ENCODE peak calls at places on chromosomes 2 and 18, in five cellular contexts. H, D, O, W and A are unnamed samples.

GRCh38 chr2:143000599-143000998 is 123.1 kb downstream of the KYNU start:
- DNase-seq in H (no peak), D (no peak), O (no peak), W (no peak), A (no peak)

GRCh38 chr2:149375801-149376349 is 45.5 kb downstream of the LYPD6 start:
- DNase-seq in H (no peak), D (no peak), O (no peak), W (no peak), A (no peak)

GRCh38 chr2:218605438-218605837 is 2.3 kb upstream of the PLCD4 start:
- DNase-seq in H (no peak), D (no peak), O (no peak), W (no peak), A (no peak)

GRCh38 chr2:175950512-175950911 is 51.6 kb downstream of the LNPK start:
- DNase-seq in H (no peak), D (no peak), O (no peak), W (no peak), A (no peak)

GRCh38 chr2:216765810-216766259 is 70.5 kb upstream of the IGFBP5 start:
- DNase-seq in H (peak; percentile 45), D (no peak), O (no peak), W (no peak), A (no peak)

GRCh38 chr2:228180126-228181097 is 1.1 kb downstream of the SPHKAP start:
- DNase-seq in H (no peak), D (no peak), O (no peak), W (no peak), A (no peak)

GRCh38 chr2:217610411-217610814 is 392.4 kb downstream of the TNS1 start:
- DNase-seq in H (no peak), D (peak; percentile 36), O (no peak), W (no peak), A (no peak)

GRCh38 chr2:8009010-8009597 is 672.8 kb upstream of the ID2 start:
- DNase-seq in H (peak; percentile 65), D (no peak), O (no peak), W (no peak), A (no peak)

GRCh38 chr2:187440101-187440500 is 8.0 kb downstream of the CALCRL start:
- DNase-seq in H (no peak), D (no peak), O (no peak), W (no peak), A (no peak)

GRCh38 chr2:226832076-226832475 is 3.8 kb upstream of the RHBDD1 start:
- DNase-seq in H (no peak), D (no peak), O (no peak), W (no peak), A (no peak)

GRCh38 chr2:207088839-207089238 is 76.9 kb downstream of the KLF7 start:
- DNase-seq in H (no peak), D (no peak), O (no peak), W (no peak), A (no peak)

GRCh38 chr2:44077942-44078511 is 82.2 kb upstream of the LRPPRC start:
- DNase-seq in H (no peak), D (peak; percentile 16), O (no peak), W (no peak), A (no peak)

GRCh38 chr2:200618051-200618419 is 32.2 kb downstream of the AOX1 start:
- DNase-seq in H (no peak), D (no peak), O (no peak), W (no peak), A (no peak)

GRCh38 chr18:77131652-77132368 is 773 bp downstream of the MBP start:
- DNase-seq in H (no peak), D (peak; percentile 67), O (peak; percentile 94), W (peak; percentile 86), A (peak; percentile 72)

GRCh38 chr2:199339826-199340605 is 117.7 kb downstream of the SATB2 start:
- DNase-seq in H (no peak), D (no peak), O (no peak), W (no peak), A (no peak)

GRCh38 chr2:189517847-189518535 is 62.6 kb downstream of the SLC40A1 start:
- DNase-seq in H (peak; percentile 33), D (no peak), O (no peak), W (no peak), A (no peak)

GRCh38 chr18:54396755-54397154 is 39.0 kb downstream of the C18orf54 start:
- DNase-seq in H (no peak), D (no peak), O (no peak), W (no peak), A (no peak)

GRCh38 chr18:59690216-59691045 is 6.8 kb downstream of the CCBE1 start:
- DNase-seq in H (no peak), D (no peak), O (no peak), W (no peak), A (no peak)

GRCh38 chr2:178689808-178690207 is 117.4 kb downstream of the TTN start:
- DNase-seq in H (no peak), D (no peak), O (no peak), W (no peak), A (no peak)

GRCh38 chr2:30684546-30684945 is 122.7 kb downstream of the CAPN13 start:
- DNase-seq in H (no peak), D (no peak), O (no peak), W (no peak), A (peak; percentile 20)

GRCh38 chr2:177893880-177894279 is 178.7 kb downstream of the PDE11A start:
- DNase-seq in H (peak; percentile 33), D (no peak), O (no peak), W (no peak), A (no peak)

GRCh38 chr2:234491281-234491680 is 5.6 kb downstream of the ARL4C start:
- DNase-seq in H (no peak), D (no peak), O (no peak), W (no peak), A (no peak)

GRCh38 chr2:106065983-106066826 is 127.9 kb downstream of the UXS1 start:
- DNase-seq in H (no peak), D (no peak), O (no peak), W (no peak), A (peak; percentile 28)
- H3K4me3 ChIP-seq in H (no peak overlapping the region), D (no peak overlapping the region), O (peak overlapping the region; percentile 24), W (peak overlapping the region; percentile 62), A (peak overlapping the region; percentile 30)

DNA sequence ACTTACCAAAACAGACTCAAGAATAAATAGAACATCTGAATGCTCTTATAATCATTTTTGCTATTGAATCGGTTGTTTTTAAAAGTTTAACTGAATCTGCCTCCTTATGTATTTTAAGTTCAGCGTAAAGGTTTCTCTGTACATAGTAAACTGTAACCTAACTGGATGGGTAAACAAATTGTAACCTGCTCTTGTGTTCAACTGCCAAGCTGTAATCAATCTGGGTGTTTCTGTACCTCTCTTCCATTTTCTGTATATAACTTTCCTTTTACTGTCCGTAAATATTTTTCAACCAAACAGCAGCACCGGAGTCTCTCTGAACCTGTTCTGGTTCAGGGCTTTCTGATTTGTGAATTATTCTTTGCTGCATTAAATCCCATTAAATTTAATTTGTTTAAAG is 27.6 kb upstream of the DNAH7 start:
- DNase-seq in H (no peak), D (no peak), O (no peak), W (no peak), A (no peak)
- H3K4me3 ChIP-seq in H (no peak overlapping the region), D (no peak overlapping the region), O (no peak overlapping the region), W (no peak overlapping the region), A (no peak overlapping the region)

GRCh38 chr2:128304330-128304714 is 14.3 kb downstream of the HS6ST1 start:
- DNase-seq in H (no peak), D (no peak), O (no peak), W (no peak), A (no peak)

GRCh38 chr2:128306081-128306930 is 12.4 kb downstream of the HS6ST1 start:
- DNase-seq in H (no peak), D (no peak), O (no peak), W (peak; percentile 73), A (peak; percentile 65)

GRCh38 chr2:128306931-128307460 is 11.7 kb downstream of the HS6ST1 start:
- DNase-seq in H (no peak), D (no peak), O (no peak), W (peak; percentile 65), A (no peak)

GRCh38 chr2:128304715-128305554 is 13.7 kb downstream of the HS6ST1 start:
- DNase-seq in H (peak; percentile 86), D (no peak), O (peak; percentile 94), W (no peak), A (peak; percentile 76)

DNA sequence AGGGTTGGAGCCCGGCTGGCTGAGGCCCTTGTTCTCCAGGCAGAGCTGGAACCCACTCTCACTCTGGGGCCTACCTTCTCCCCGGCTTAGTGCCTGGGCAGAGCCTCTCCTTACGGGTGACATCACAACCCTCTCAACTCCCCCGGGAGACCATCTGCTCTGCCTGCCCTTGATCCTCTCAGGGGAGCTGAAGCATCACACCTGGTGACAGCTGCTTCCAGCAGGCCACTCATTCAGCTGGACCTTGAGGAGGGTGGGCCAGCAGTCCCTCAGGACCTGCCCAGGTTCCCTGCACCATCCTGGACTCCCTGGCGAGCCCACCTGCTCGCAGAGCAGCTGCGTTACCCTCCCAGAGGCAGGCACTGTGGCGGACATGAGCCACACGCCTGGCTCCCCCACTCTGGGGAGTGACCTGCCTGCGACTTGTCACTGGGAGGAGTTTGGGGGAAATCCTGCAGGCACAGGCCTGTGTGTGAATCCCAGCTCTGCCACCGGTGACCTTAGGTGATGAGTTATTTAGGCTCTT is 13.1 kb downstream of the HS6ST1 start:
- DNase-seq in H (no peak), D (peak; percentile 27), O (no peak), W (no peak), A (no peak)
- H3K4me3 ChIP-seq in H (no peak overlapping the region), D (no peak overlapping the region), O (no peak overlapping the region), W (no peak overlapping the region), A (no peak overlapping the region)

GRCh38 chr2:42106257-42106816 is 58.5 kb downstream of the PKDCC start:
- DNase-seq in H (no peak), D (no peak), O (peak; percentile 60), W (no peak), A (no peak)

GRCh38 chr2:42104621-42105020 is 56.8 kb downstream of the PKDCC start:
- DNase-seq in H (no peak), D (no peak), O (peak; percentile 26), W (no peak), A (no peak)

GRCh38 chr2:42105330-42106256 is 57.8 kb downstream of the PKDCC start:
- DNase-seq in H (no peak), D (peak; percentile 87), O (peak; percentile 91), W (no peak), A (peak; percentile 61)

GRCh38 chr2:42108852-42109251 is 60.3 kb upstream of the EML4 start:
- DNase-seq in H (no peak), D (no peak), O (peak; percentile 65), W (no peak), A (no peak)

DNA sequence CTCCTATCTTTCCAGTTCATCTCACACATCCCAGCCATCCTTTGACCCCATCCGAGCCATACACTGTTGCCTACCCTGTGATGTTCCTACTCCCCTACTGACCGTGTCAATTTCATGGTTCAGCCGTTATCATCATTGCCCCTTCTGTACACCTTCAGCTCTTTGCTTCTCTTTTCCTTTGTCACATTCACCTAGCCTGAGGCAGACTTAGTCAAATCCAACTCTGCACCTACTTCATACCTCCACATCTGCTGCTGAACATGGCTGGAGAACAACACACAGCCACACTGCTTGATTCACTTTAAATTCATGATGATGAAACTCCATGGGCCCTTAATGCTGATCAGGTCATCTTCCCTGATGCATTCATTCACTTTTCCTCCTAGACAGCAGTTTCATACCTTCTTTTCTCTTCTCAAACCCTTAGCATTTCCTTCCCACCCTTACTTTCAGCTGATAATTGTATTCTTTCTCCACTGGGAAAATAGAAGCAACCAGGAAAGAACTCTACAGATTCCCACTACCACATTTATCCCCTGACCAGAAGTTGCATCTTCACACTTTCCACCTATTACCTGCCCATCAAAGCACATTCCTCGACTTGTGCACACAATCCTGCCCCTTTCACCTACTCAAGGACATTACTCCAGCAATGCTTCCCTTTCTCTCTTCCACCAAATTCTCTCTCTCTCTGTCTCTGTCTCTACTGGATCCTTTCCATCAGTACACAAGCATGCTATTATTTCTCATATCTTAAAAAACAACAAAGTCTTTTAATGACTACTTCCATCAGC is 59.6 kb downstream of the PKDCC start:
- DNase-seq in H (no peak), D (no peak), O (peak; percentile 23), W (no peak), A (no peak)
- H3K4me3 ChIP-seq in H (no peak overlapping the region), D (no peak overlapping the region), O (no peak overlapping the region), W (no peak overlapping the region), A (no peak overlapping the region)